ENCODE peak calls at places on chromosomes 11 and 22, in six cellular contexts. T is HepG2, C is K562, V is H1, J is HL-60, L is GM12878. U is an unnamed sample.

GRCh38 chr11:71324788-71325417 is 72.5 kb upstream of the SHANK2 start:
- DNase-seq in L (no peak), J (no peak), V (no peak), T (no peak), C (no peak), U (no peak)

GRCh38 chr11:113082501-113082900 is 121.3 kb downstream of the NCAM1 start:
- DNase-seq in V (no peak), C (no peak), T (no peak), L (no peak), J (no peak), U (no peak)

GRCh38 chr11:121351089-121351488 is 58.5 kb downstream of the SC5D start:
- DNase-seq in T (no peak), V (no peak), C (no peak), L (no peak), J (no peak), U (no peak)

GRCh38 chr11:80958414-80958813 is 1517.6 kb upstream of the TENM4 start:
- DNase-seq in J (no peak), C (no peak), V (no peak), T (no peak), L (no peak), U (no peak)

GRCh38 chr22:19051381-19051780 is 70.8 kb downstream of the DGCR2 start:
- DNase-seq in L (no peak), T (no peak), C (no peak), J (no peak), V (no peak), U (no peak)

GRCh38 chr11:64500176-64501013 is 90.6 kb upstream of the SLC22A12 start:
- DNase-seq in V (no peak), L (no peak), C (peak; percentile 77), T (no peak), J (peak; percentile 97), U (no peak)

GRCh38 chr11:78177216-78177615 is 11.2 kb downstream of the KCTD21 start:
- DNase-seq in V (no peak), J (no peak), L (no peak), C (no peak), T (no peak), U (no peak)

GRCh38 chr11:1453611-1454386 is 32.8 kb downstream of the MOB2 start:
- DNase-seq in J (peak; percentile 46), C (peak; percentile 73), L (peak; percentile 2), T (peak; percentile 44), V (peak; percentile 17), U (no peak)

GRCh38 chr11:130652671-130653335 is 204.4 kb downstream of the ADAMTS15 start:
- DNase-seq in T (no peak), J (peak; percentile 4), V (no peak), L (no peak), C (no peak), U (no peak)

GRCh38 chr11:17263803-17264202 is 12.7 kb upstream of the NUCB2 start:
- DNase-seq in L (no peak), J (no peak), T (no peak), C (no peak), V (no peak), U (no peak)

GRCh38 chr22:21099578-21099977 is 53.8 kb downstream of the LRRC74B start:
- DNase-seq in V (no peak), C (no peak), T (no peak), J (no peak), L (no peak), U (no peak)

GRCh38 chr11:33835143-33835878 is 56.6 kb downstream of the LMO2 start:
- DNase-seq in T (peak; percentile 33), L (peak; percentile 3), V (no peak), J (peak; percentile 16), C (no peak), U (peak; percentile 39)

GRCh38 chr11:1085440-1086170 is 10.9 kb downstream of the MUC2 start:
- DNase-seq in L (no peak), C (no peak), J (no peak), T (no peak), V (no peak), U (no peak)

GRCh38 chr11:115042002-115042401 is 363.7 kb downstream of the NXPE2 start:
- DNase-seq in T (no peak), L (no peak), V (no peak), C (no peak), J (no peak), U (peak; percentile 51)

GRCh38 chr11:1349074-1349931 is 39.9 kb upstream of the TOLLIP start:
- DNase-seq in V (no peak), L (no peak), T (no peak), J (no peak), C (no peak), U (peak; percentile 45)

GRCh38 chr11:77046060-77046501 is 11.9 kb downstream of the B3GNT6 start:
- DNase-seq in J (peak; percentile 24), V (no peak), T (no peak), L (no peak), C (peak; percentile 89), U (peak; percentile 92)

GRCh38 chr11:14054708-14055107 is 92.2 kb downstream of the SPON1 start:
- DNase-seq in J (no peak), C (no peak), V (no peak), T (no peak), L (no peak), U (no peak)

GRCh38 chr11:62556102-62556871 is 9.7 kb upstream of the AHNAK start:
- DNase-seq in C (peak; percentile 61), L (peak; percentile 88), V (peak; percentile 63), J (peak; percentile 99), T (no peak), U (peak; percentile 90)

GRCh38 chr11:28009383-28009782 is 98.6 kb downstream of the KIF18A start:
- DNase-seq in L (no peak), C (no peak), V (no peak), J (no peak), T (no peak), U (no peak)

GRCh38 chr11:30197869-30198268 is 32.9 kb upstream of the FSHB start:
- DNase-seq in L (no peak), J (no peak), C (no peak), V (no peak), T (no peak), U (no peak)

GRCh38 chr11:123069878-123070821 is 8.2 kb upstream of the HSPA8 start:
- DNase-seq in L (no peak), C (no peak), J (no peak), V (no peak), T (no peak), U (no peak)
- H3K4me3 ChIP-seq in L (peak overlapping the region; percentile 57), C (no peak overlapping the region), J (peak overlapping the region; percentile 11), V (no peak overlapping the region), T (no peak overlapping the region), U (no peak overlapping the region)

GRCh38 chr22:27262371-27262770 is 539.2 kb downstream of the MN1 start:
- DNase-seq in T (no peak), C (no peak), L (no peak), J (no peak), V (no peak), U (no peak)
- TF ChIP-seq GABPA in T (no peak), C (no peak), L (no peak), J (no peak), V (no peak), U (no peak)

GRCh38 chr11:79440451-79441158 is at the start of gene TENM4:
- DNase-seq in J (no peak), L (no peak), V (no peak), T (no peak), C (no peak), U (peak; percentile 86)
- H3K4me3 ChIP-seq in J (peak within 1 kb of the TSS; percentile 2), L (peak within 1 kb of the TSS; percentile 22), V (peak within 1 kb of the TSS; percentile 56), T (no peak within 1 kb of the TSS), C (no peak within 1 kb of the TSS), U (peak within 1 kb of the TSS; percentile 92)

GRCh38 chr11:59418151-59418550 is 8.1 kb downstream of the OR5A2 start:
- DNase-seq in C (no peak), L (no peak), T (no peak), J (no peak), V (no peak), U (no peak)
- TF ChIP-seq GABPA in C (no peak), L (no peak), T (no peak), J (no peak), V (no peak), U (no peak)

GRCh38 chr11:19979519-19979845 is 180.8 kb downstream of the DBX1 start:
- DNase-seq in T (no peak), J (no peak), V (no peak), L (peak; percentile 25), C (no peak), U (no peak)

GRCh38 chr11:19980388-19980787 is 179.9 kb downstream of the DBX1 start:
- DNase-seq in L (no peak), C (no peak), T (no peak), V (no peak), J (no peak), U (no peak)

GRCh38 chr11:19978668-19979518 is 181.4 kb downstream of the DBX1 start:
- DNase-seq in C (no peak), T (peak; percentile 88), V (no peak), J (no peak), L (peak; percentile 40), U (no peak)

GRCh38 chr11:19982761-19983495 is 177.3 kb downstream of the DBX1 start:
- DNase-seq in V (no peak), C (no peak), L (no peak), J (no peak), T (no peak), U (no peak)

GRCh38 chr11:19980957-19981669 is 179.2 kb downstream of the DBX1 start:
- DNase-seq in J (no peak), L (no peak), V (no peak), T (peak; percentile 40), C (peak; percentile 29), U (peak; percentile 21)
- H3K4me3 ChIP-seq in J (no peak overlapping the region), L (no peak overlapping the region), V (no peak overlapping the region), T (no peak overlapping the region), C (no peak overlapping the region), U (no peak overlapping the region)

GRCh38 chr11:128896356-128896755 is 5.2 kb downstream of the KCNJ5 start:
- DNase-seq in V (no peak), T (no peak), C (no peak), J (no peak), L (no peak), U (no peak)
- TF ChIP-seq GABPA in V (no peak), T (no peak), C (no peak), J (no peak), L (no peak), U (no peak)

GRCh38 chr22:38069372-38070249 is 12.4 kb downstream of the PICK1 start:
- DNase-seq in L (no peak), T (no peak), J (no peak), C (peak; percentile 61), V (no peak), U (peak; percentile 55)
- H3K4me3 ChIP-seq in L (no peak overlapping the region), T (no peak overlapping the region), J (no peak overlapping the region), C (no peak overlapping the region), V (no peak overlapping the region), U (no peak overlapping the region)

GRCh38 chr11:119062779-119063178 is 4.8 kb upstream of the VPS11 start:
- DNase-seq in C (peak; percentile 14), J (no peak), T (no peak), L (no peak), V (no peak), U (no peak)
- TF ChIP-seq GABPA in C (no peak), J (no peak), T (no peak), L (no peak), V (no peak), U (no peak)

GRCh38 chr22:43289551-43289963 is 53.6 kb downstream of the SCUBE1 start:
- DNase-seq in C (no peak), L (no peak), J (peak; percentile 29), V (no peak), T (no peak), U (no peak)
- H3K4me3 ChIP-seq in C (no peak overlapping the region), L (no peak overlapping the region), J (no peak overlapping the region), V (no peak overlapping the region), T (no peak overlapping the region), U (no peak overlapping the region)